ENCODE peak calls at places on chromosomes 13 and 19, in five cellular contexts. F is OCI-LY7, Y is hepatocyte, L is IMR-90, R is fibroblast of lung. U is an unnamed sample. For H3K9me3, the result is how much of the 10 kb centered on the place peaks cover.

GRCh38 chr19:33862991-33863390 is 66.3 kb downstream of the KCTD15 start:
- DNase-seq in F (no peak), Y (no peak), L (no peak), R (no peak), U (no peak)

GRCh38 chr13:112776354-112776753 is 86.5 kb downstream of the ATP11A start:
- DNase-seq in F (no peak), Y (no peak), L (no peak), R (no peak), U (no peak)

GRCh38 chr19:18431351-18432197 is 6.4 kb downstream of the ISYNA1 start:
- DNase-seq in F (no peak), Y (no peak), L (no peak), R (no peak), U (no peak)

GRCh38 chr13:111365149-111366005 is 44.9 kb downstream of the TEX29 start:
- DNase-seq in F (no peak), Y (no peak), L (no peak), R (no peak), U (no peak)

GRCh38 chr13:36098080-36098479 is 33.1 kb downstream of the DCLK1 start:
- DNase-seq in F (no peak), Y (no peak), L (no peak), R (no peak), U (no peak)

GRCh38 chr13:109971745-109972090 is 185.3 kb upstream of the IRS2 start:
- DNase-seq in F (no peak), Y (no peak), L (no peak), R (no peak), U (no peak)

GRCh38 chr19:5809053-5809452 is 4.2 kb downstream of the NRTN start:
- DNase-seq in F (no peak), Y (peak), L (no peak), R (no peak), U (no peak)

GRCh38 chr13:87661471-87661870 is 9.7 kb upstream of the SLITRK5 start:
- DNase-seq in F (no peak), Y (no peak), L (peak), R (peak), U (no peak)

GRCh38 chr13:43757266-43757665 is 29.5 kb downstream of the ENOX1 start:
- DNase-seq in F (no peak), Y (no peak), L (no peak), R (no peak), U (no peak)

GRCh38 chr13:109274188-109274821 is 512.1 kb downstream of the IRS2 start:
- DNase-seq in F (no peak), Y (peak), L (peak), R (peak), U (peak)

GRCh38 chr13:49308977-49309408 is 61.3 kb downstream of the CDADC1 start:
- DNase-seq in F (no peak), Y (no peak), L (peak), R (no peak), U (no peak)

GRCh38 chr13:19817106-19817505 is 34.4 kb upstream of the PSPC1 start:
- DNase-seq in F (no peak), Y (no peak), L (no peak), R (no peak), U (no peak)

GRCh38 chr13:87678353-87678752 is 7.2 kb downstream of the SLITRK5 start:
- DNase-seq in F (peak), Y (no peak), L (no peak), R (no peak), U (no peak)

GRCh38 chr13:111315347-111315995 is 5.0 kb upstream of the TEX29 start:
- DNase-seq in F (no peak), Y (no peak), L (no peak), R (no peak), U (no peak)

GRCh38 chr19:1295169-1296012 is 9.7 kb downstream of the EFNA2 start:
- DNase-seq in F (peak), Y (no peak), L (no peak), R (no peak), U (no peak)

GRCh38 chr19:52188822-52189744 is 769 bp upstream of the PPP2R1A start:
- DNase-seq in F (no peak), Y (peak), L (no peak), R (no peak), U (no peak)

GRCh38 chr13:41284512-41285288 is 21.3 kb upstream of the MTRF1 start:
- DNase-seq in F (no peak), Y (no peak), L (peak), R (peak), U (peak)

DNA sequence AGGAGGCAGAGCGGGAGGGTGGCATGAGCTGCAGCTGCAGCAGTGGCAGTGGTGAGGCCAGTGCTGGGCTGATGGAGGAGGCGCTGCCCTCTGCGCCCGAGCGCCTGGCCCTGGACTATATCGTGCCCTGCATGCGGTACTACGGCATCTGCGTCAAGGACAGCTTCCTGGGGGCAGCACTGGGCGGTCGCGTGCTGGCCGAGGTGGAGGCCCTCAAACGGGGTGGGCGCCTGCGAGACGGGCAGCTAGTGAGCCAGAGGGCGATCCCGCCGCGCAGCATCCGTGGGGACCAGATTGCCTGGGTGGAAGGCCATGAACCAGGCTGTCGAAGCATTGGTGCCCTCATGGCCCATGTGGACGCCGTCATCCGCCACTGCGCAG is 2.0 kb downstream of the EGLN2 start:
- DNase-seq in F (no peak), Y (no peak), L (no peak), R (no peak), U (no peak)
- H3K4me3 ChIP-seq in F (peak), Y (no peak), L (no peak), R (peak), U (no peak)

DNA sequence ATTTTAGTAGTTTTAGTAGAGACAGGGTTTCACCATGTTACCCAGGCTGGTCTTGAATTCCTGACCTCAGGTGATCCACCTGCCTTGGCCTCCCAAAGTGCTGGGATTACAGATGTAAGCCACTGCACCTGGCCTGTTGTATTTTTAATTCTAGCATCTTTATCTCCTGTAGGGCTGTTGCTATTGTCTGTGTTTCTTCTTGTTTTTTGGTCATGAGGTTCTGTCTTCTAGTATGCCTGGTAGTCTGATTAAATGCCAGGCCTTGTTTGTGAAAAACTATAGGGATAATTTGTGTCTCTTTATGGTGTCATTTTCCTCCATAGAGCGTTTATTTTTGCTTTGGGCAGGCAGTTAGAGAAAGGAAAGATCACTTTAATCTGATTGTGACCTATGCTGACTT is 3.1 kb downstream of the ARHGEF18 start:
- DNase-seq in F (peak), Y (no peak), L (no peak), R (no peak), U (no peak)
- H3K4me2 ChIP-seq in F (peak), Y (no peak), L (no peak), R (no peak), U (no peak)

GRCh38 chr19:36572593-36573019 is 486 bp downstream of the ZNF529 start:
- DNase-seq in F (no peak), Y (no peak), L (no peak), R (no peak), U (peak)

GRCh38 chr19:36574762-36575161 is 1.7 kb upstream of the ZNF529 start:
- DNase-seq in F (no peak), Y (no peak), L (no peak), R (no peak), U (no peak)

GRCh38 chr19:36573948-36574726 is 1.0 kb upstream of the ZNF529 start:
- DNase-seq in F (no peak), Y (peak), L (peak), R (peak), U (peak)

GRCh38 chr19:36577271-36577996 is 4.3 kb upstream of the ZNF529 start:
- DNase-seq in F (no peak), Y (no peak), L (no peak), R (peak), U (no peak)

DNA sequence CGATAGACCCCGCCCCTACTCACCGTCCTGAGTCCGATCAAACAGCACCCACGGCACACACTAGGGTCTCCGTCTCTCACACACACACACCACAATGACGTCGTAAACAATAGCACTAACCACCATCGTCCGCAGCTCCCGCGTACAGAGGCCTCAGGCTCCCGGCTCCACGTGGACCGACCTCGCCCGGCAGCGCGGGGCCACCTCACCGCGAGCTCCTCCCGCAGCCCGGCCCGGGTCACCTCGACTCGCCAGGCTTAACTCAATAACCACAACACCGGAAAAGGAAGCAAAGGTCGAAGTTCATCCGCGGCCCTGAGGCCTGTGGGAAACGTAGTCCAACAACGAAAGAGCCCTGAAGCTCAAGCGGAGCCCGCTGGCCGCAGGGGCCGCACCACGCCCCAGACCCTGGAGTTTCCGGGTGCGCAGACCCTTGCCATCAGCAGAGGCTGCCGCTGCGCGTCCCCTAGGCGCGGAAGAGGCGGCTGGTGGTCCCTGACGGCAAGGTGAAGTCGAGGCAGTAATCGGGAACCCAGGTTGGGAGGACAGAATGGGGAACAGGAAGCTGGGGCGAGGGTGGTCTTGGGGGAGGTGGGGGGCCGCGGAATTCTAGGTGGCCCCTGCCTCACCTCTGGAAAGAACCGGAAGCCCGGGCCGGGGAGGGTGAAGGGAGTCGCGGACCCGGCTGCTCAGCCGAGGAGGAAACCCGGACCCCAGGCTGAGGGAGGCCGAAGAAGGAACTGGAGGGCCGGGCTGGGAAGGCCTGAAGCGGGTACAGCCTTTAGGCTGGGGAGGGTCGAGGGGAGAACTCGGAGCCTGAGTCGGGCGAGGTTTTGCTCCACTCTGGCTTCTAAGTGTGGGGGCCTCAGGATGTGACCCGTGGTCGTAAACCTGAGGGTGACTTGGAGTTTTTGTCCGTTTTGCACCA is at the start of gene ZNF529:
- DNase-seq in F (peak), Y (peak), L (peak), R (peak), U (peak)
- H3K9me3 ChIP-seq in F (under half), Y (under half), L (under half), R (under half), U (under half)

DNA sequence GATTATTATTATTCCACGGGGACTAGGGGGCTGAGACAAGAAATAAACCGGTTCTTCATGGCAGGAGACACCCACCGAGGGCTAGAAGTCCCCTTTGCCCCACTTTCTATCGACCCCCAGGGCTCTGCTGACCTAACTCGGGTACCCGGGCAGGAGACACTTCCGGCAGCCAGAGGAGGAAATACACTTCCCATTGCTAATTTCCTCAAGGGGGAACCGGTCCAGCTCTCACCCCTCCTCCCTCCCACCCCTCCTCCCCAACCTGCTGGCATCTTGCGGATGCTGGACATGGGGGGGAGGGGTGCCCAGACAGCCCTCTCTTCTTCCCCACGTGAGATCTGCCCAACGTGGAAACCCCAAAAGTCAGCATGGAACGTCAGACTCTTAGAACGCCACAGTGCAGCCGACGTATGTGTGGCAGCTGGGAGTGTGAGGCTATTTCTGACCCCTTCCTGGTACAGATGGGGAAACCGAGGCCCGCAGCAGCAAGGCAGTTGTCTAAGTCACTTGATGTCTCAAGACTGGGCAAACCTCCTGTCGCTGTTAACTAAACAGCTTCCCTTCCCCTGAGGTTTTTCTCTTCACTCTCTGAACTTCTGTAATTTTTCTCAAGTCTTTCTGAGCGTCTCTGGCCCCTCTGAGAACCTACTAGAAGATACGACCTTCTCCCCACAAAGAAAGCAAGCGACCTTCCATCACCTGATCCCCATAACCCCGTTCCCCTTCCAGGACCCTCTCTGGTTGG is 3.6 kb downstream of the GPR4 start:
- DNase-seq in F (peak), Y (no peak), L (no peak), R (no peak), U (peak)
- H3K4me3 ChIP-seq in F (peak), Y (no peak), L (no peak), R (no peak), U (no peak)

DNA sequence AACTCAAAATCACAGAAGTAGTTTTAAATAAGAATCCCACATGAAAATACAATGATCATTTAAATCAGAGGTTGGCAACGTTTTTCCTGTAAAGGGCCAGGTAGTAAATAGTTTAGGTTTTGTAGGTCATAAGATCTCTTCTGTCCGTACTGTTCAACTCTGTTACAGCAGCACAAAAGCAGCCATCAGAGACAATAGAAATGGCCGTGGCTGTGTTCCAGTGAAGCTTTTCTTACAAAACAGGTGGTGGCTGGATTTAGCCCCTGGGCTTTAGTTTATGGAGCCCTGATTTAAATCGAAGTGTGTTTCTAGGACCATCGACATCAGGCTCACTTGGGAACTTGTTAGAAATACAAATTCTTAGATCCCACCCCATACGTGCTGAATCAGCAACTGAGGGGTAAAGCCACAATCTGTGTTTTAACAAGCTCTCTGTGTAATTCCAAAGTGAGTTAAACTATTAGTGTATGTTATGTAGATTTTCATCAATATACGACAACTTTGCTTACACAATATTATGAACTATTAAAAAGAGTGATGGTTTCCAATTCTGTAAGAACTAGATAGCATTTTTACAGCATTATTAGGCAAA is 54.8 kb upstream of the MIR17HG start:
- DNase-seq in F (no peak), Y (no peak), L (no peak), R (no peak), U (no peak)
- H3K4me2 ChIP-seq in F (no peak), Y (no peak), L (no peak), R (no peak), U (no peak)

DNA sequence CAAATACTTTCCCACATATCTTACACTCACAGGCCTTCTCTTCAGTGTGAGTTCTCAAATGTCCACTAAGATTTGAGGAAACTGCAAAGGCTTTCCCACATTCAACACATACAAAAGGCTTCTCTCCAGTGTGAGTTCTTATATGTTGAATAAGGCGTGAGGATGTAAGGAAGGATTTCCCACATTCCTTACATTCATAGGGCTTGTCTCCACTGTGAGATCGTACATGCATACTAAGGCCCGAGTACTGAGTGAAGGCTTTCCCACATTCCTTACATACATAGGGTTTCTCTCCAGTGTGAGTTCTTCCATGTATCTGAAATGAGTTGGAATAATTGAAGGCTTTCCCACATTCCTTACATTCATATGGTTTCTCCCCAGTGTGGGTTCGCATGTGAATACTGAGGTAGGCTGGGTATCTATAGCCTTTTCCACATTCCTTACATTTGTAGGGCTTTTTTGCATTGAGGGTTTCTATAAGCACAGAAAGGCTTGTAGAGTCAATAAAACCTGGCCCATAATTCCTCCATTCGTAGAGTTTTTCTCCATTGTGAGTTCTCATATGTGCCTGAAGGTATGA is 9.6 kb downstream of the ZNF426 start:
- DNase-seq in F (no peak), Y (no peak), L (peak), R (peak), U (no peak)
- H3K9me3 ChIP-seq in F (under half), Y (half or more), L (half or more), R (under half), U (half or more)

GRCh38 chr19:17242431-17243208 is 3.1 kb downstream of the NR2F6 start:
- DNase-seq in F (peak), Y (no peak), L (no peak), R (no peak), U (no peak)

GRCh38 chr19:17245535-17245984 is at the start of gene NR2F6:
- DNase-seq in F (no peak), Y (no peak), L (no peak), R (no peak), U (no peak)

GRCh38 chr19:17243854-17244617 is 1.7 kb downstream of the NR2F6 start:
- DNase-seq in F (peak), Y (peak), L (peak), R (no peak), U (peak)

GRCh38 chr19:17244618-17245534 is 843 bp downstream of the NR2F6 start:
- DNase-seq in F (peak), Y (peak), L (no peak), R (no peak), U (peak)

GRCh38 chr19:17243340-17243853 is 2.3 kb downstream of the NR2F6 start:
- DNase-seq in F (no peak), Y (no peak), L (no peak), R (no peak), U (peak)
- H3K4me3 ChIP-seq in F (peak), Y (peak), L (peak), R (peak), U (peak)

GRCh38 chr13:27132538-27132937 is 39.1 kb downstream of the USP12 start:
- DNase-seq in F (no peak), Y (no peak), L (no peak), R (no peak), U (no peak)
- H3K4me2 ChIP-seq in F (no peak), Y (no peak), L (no peak), R (no peak), U (no peak)